ENCODE peak calls at places on chromosomes 16 and 17, in eight cellular contexts. G is stomach; C is gastrocnemius medialis; T is adrenal gland; Z is pancreas; X is heart left ventricle; D is hepatocyte; P is effector memory CD4-positive, alpha-beta T cell. L is an unnamed sample. For H3K36me3 and H3K4me1, the result is how much of the 10 kb centered on the place peaks cover.

GRCh38 chr17:41687828-41688640 is 651 bp upstream of the EIF1 start:
- DNase-seq in Z (peak), D (peak), C (no peak), G (peak), P (no peak), X (peak), T (peak), L (peak)

GRCh38 chr17:47275245-47275984 is 21.8 kb downstream of the ITGB3 start:
- DNase-seq in D (peak), G (peak), C (peak), T (peak), Z (peak), X (peak), P (no peak), L (no peak)

GRCh38 chr17:55710829-55711496 is 11.7 kb downstream of the TMEM100 start:
- DNase-seq in D (no peak), P (no peak), T (peak), C (no peak), Z (no peak), X (no peak), G (no peak), L (no peak)

GRCh38 chr17:2400474-2400866 is 390 bp downstream of the MNT start:
- DNase-seq in D (peak), X (peak), G (peak), Z (peak), P (no peak), C (no peak), T (peak), L (peak)

GRCh38 chr16:17411263-17411662 is 59.5 kb downstream of the XYLT1 start:
- DNase-seq in X (no peak), C (no peak), G (no peak), Z (no peak), P (no peak), D (no peak), T (no peak), L (no peak)

GRCh38 chr17:1649844-1650409 is at the start of gene RILP:
- DNase-seq in X (peak), Z (peak), P (no peak), C (peak), G (peak), D (peak), T (peak), L (no peak)

GRCh38 chr16:29868396-29868795 is 5.4 kb upstream of the CDIPT start:
- DNase-seq in Z (no peak), X (no peak), T (no peak), D (no peak), C (no peak), P (no peak), G (no peak), L (no peak)

GRCh38 chr16:12617401-12617819 is 186.3 kb downstream of the CPPED1 start:
- DNase-seq in C (no peak), T (no peak), P (no peak), G (no peak), D (no peak), X (no peak), Z (no peak), L (no peak)

GRCh38 chr17:36069131-36069530 is 5.1 kb downstream of the CCL18 start:
- DNase-seq in P (no peak), C (no peak), T (no peak), D (no peak), Z (no peak), X (no peak), G (no peak), L (no peak)

GRCh38 chr16:58652741-58653140 is 23.1 kb upstream of the CNOT1 start:
- DNase-seq in X (peak), G (no peak), T (peak), D (no peak), P (no peak), C (no peak), Z (no peak), L (no peak)

GRCh38 chr17:59406808-59407381 is 75.4 kb downstream of the YPEL2 start:
- DNase-seq in T (peak), X (no peak), P (no peak), C (no peak), D (peak), G (no peak), Z (peak), L (no peak)

GRCh38 chr17:13078591-13078990 is 60.8 kb upstream of the ELAC2 start:
- DNase-seq in T (no peak), Z (no peak), G (no peak), X (no peak), P (no peak), C (no peak), D (no peak), L (no peak)

GRCh38 chr17:79332011-79332410 is 257.4 kb downstream of the ENGASE start:
- DNase-seq in X (no peak), D (no peak), C (no peak), P (no peak), T (no peak), Z (no peak), G (no peak), L (no peak)

GRCh38 chr16:27318399-27319256 is 4.9 kb downstream of the IL4R start:
- DNase-seq in X (peak), D (peak), G (no peak), T (peak), C (no peak), P (peak), Z (no peak), L (peak)

GRCh38 chr16:4753227-4753626 is 13.7 kb downstream of the ZNF500 start:
- DNase-seq in X (no peak), C (no peak), G (no peak), Z (no peak), T (no peak), P (no peak), D (no peak), L (no peak)

GRCh38 chr17:13498184-13498583 is 103.5 kb downstream of the HS3ST3A1 start:
- DNase-seq in P (no peak), C (no peak), D (no peak), Z (no peak), G (no peak), X (no peak), T (no peak), L (no peak)

GRCh38 chr17:48835971-48836370 is 5.1 kb downstream of the CALCOCO2 start:
- DNase-seq in D (no peak), C (no peak), X (no peak), T (no peak), G (peak), P (no peak), Z (no peak), L (no peak)

GRCh38 chr17:17042851-17043667 is 802 bp downstream of the MPRIP start:
- DNase-seq in G (no peak), T (peak), X (no peak), C (no peak), Z (no peak), P (no peak), D (no peak), L (peak)

GRCh38 chr17:55699178-55699865 is 23.3 kb downstream of the TMEM100 start:
- DNase-seq in Z (no peak), D (no peak), X (peak), G (no peak), C (no peak), P (no peak), T (no peak), L (no peak)

GRCh38 chr16:15766918-15767317 is 89.9 kb downstream of the MYH11 start:
- DNase-seq in P (no peak), G (no peak), X (no peak), D (no peak), Z (no peak), T (no peak), C (no peak), L (no peak)
- H3K36me3 ChIP-seq in P (under half), G (under half), X (under half), D (under half), Z (under half), T (under half), C (under half), L (under half)

GRCh38 chr17:76531501-76532038 is 5.9 kb downstream of the CYGB start:
- DNase-seq in C (no peak), G (no peak), D (no peak), Z (no peak), P (no peak), X (no peak), T (no peak), L (no peak)
- H3K4me1 ChIP-seq in C (under half), G (half or more), D (half or more), Z (under half), P (under half), X (under half), T (under half), L (under half)

GRCh38 chr17:82603981-82604448 is 44.2 kb downstream of the WDR45B start:
- DNase-seq in G (peak), X (peak), T (peak), D (peak), Z (no peak), C (peak), P (no peak), L (peak)
- H3K36me3 ChIP-seq in G (half or more), X (under half), T (under half), D (under half), Z (under half), C (under half), P (under half), L (under half)

GRCh38 chr16:87778830-87779579 is 13.2 kb upstream of the KLHDC4 start:
- DNase-seq in Z (peak), D (peak), G (peak), T (peak), C (peak), X (peak), P (peak), L (peak)
- H3K4me1 ChIP-seq in Z (under half), D (under half), G (under half), T (under half), C (under half), X (under half), P (under half), L (under half)

GRCh38 chr16:23478566-23478965 is 25.6 kb upstream of the COG7 start:
- DNase-seq in D (no peak), P (no peak), C (no peak), Z (no peak), T (no peak), G (no peak), X (no peak), L (no peak)

GRCh38 chr16:23479138-23479537 is 26.1 kb upstream of the COG7 start:
- DNase-seq in C (no peak), D (no peak), G (no peak), Z (no peak), X (no peak), T (no peak), P (no peak), L (no peak)

DNA sequence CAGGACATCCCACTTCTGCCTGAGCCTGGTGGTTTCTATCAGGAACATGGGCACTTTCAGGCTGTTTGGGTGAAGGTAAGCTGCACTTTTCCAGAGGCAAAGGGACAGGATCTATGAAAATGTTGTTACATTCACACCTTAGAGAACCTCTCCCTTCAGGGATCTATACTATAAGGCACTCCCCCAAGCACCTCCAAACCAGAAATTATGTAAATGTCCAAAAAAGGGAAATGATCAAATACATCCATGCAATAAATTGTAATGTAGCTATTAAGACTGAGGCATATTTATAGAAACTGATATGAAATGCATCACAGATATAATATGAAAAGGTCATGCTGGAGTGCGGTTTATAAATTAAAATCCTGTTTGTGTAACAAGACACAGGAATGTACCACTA is 23.3 kb upstream of the COG7 start:
- DNase-seq in C (no peak), X (no peak), Z (no peak), G (no peak), D (no peak), P (no peak), T (no peak), L (no peak)
- H3K36me3 ChIP-seq in C (half or more), X (under half), Z (half or more), G (half or more), D (under half), P (half or more), T (half or more), L (under half)

GRCh38 chr17:30956764-30957374 is 14.0 kb upstream of the RNF135 start:
- DNase-seq in P (no peak), D (no peak), G (no peak), X (peak), Z (no peak), T (no peak), C (no peak), L (no peak)
- H3K4me1 ChIP-seq in P (under half), D (under half), G (under half), X (under half), Z (under half), T (under half), C (under half), L (under half)